ENCODE peak calls at places on chromosomes 1 and 21, in four cellular contexts. R, M, S and C are unnamed samples.

GRCh38 chr1:191074877-191075276 is 597.2 kb upstream of the BRINP3 start:
- DNase-seq in M (no peak), R (no peak), S (no peak), C (no peak)

GRCh38 chr1:23963617-23964234 is 4.1 kb downstream of the PNRC2 start:
- DNase-seq in R (no peak), S (no peak), M (no peak), C (no peak)

GRCh38 chr1:8423134-8423701 is 105.3 kb downstream of the SLC45A1 start:
- DNase-seq in R (no peak), M (peak; percentile 73), S (peak; percentile 48), C (no peak)

GRCh38 chr21:33945652-33946270 is 30.2 kb upstream of the ATP5PO start:
- DNase-seq in S (no peak), M (no peak), R (no peak), C (no peak)

GRCh38 chr1:178011101-178011828 is 41.4 kb upstream of the SEC16B start:
- DNase-seq in S (no peak), R (peak; percentile 55), M (no peak), C (no peak)

GRCh38 chr1:209041936-209042335 is 541.6 kb upstream of the CAMK1G start:
- DNase-seq in S (no peak), R (no peak), M (no peak), C (no peak)

GRCh38 chr1:110605901-110606783 is at the start of gene KCNA2:
- DNase-seq in S (peak; percentile 22), M (peak; percentile 74), R (no peak), C (no peak)

GRCh38 chr21:41678016-41678935 is 88.6 kb downstream of the RIPK4 start:
- DNase-seq in M (no peak), S (peak; percentile 80), R (peak; percentile 24), C (peak; percentile 96)

GRCh38 chr21:45510466-45510955 is 31.7 kb downstream of the SLC19A1 start:
- DNase-seq in R (no peak), S (no peak), M (peak; percentile 60), C (no peak)

GRCh38 chr1:203667616-203668015 is 41.0 kb downstream of the ATP2B4 start:
- DNase-seq in R (no peak), M (peak; percentile 93), S (peak; percentile 29), C (no peak)

GRCh38 chr1:5423109-5423508 is 569.1 kb downstream of the NPHP4 start:
- DNase-seq in S (no peak), R (no peak), M (no peak), C (no peak)

GRCh38 chr1:114456586-114456985 is 54.4 kb downstream of the TRIM33 start:
- DNase-seq in S (no peak), M (no peak), R (no peak), C (no peak)

GRCh38 chr1:1629430-1630190 is 2.4 kb upstream of the MMP23B start:
- DNase-seq in S (peak; percentile 59), R (no peak), M (peak; percentile 71), C (no peak)

GRCh38 chr1:146029097-146029496 is 7.6 kb upstream of the HJV start:
- DNase-seq in S (no peak), M (no peak), R (no peak), C (no peak)

GRCh38 chr1:170267317-170267716 is 121.6 kb downstream of the NTMT2 start:
- DNase-seq in M (no peak), R (peak; percentile 19), S (no peak), C (no peak)

GRCh38 chr21:34548782-34549376 is 36.9 kb upstream of the KCNE1 start:
- DNase-seq in S (no peak), R (no peak), M (no peak), C (no peak)

GRCh38 chr1:55322842-55323241 is 107.7 kb upstream of the USP24 start:
- DNase-seq in R (no peak), S (no peak), M (no peak), C (no peak)

GRCh38 chr1:21234779-21235178 is 55.5 kb downstream of the ECE1 start:
- DNase-seq in R (no peak), M (no peak), S (no peak), C (no peak)

GRCh38 chr1:113320972-113321680 is 69.2 kb upstream of the MAGI3 start:
- DNase-seq in S (no peak), R (no peak), M (no peak), C (no peak)

GRCh38 chr1:26787381-26787705 is 407 bp upstream of the PIGV start:
- DNase-seq in S (peak; percentile 61), R (no peak), M (no peak), C (no peak)

GRCh38 chr1:156632355-156632754 is 9.6 kb upstream of the BCAN start:
- DNase-seq in R (no peak), S (no peak), M (peak; percentile 17), C (no peak)

GRCh38 chr1:2470290-2471158 is 5.6 kb upstream of the PLCH2 start:
- DNase-seq in M (no peak), S (no peak), R (no peak), C (no peak)

GRCh38 chr1:67970088-67970487 is 80.3 kb downstream of the DIRAS3 start:
- DNase-seq in M (no peak), S (no peak), R (peak; percentile 63), C (no peak)

GRCh38 chr1:221897312-221897711 is 155.4 kb upstream of the DUSP10 start:
- DNase-seq in R (no peak), S (no peak), M (no peak), C (peak; percentile 18)

GRCh38 chr1:3060601-3061551 is 8.1 kb upstream of the PRDM16 start:
- DNase-seq in S (no peak), R (no peak), M (peak; percentile 49), C (no peak)

GRCh38 chr1:160058087-160058486 is 11.9 kb downstream of the KCNJ10 start:
- DNase-seq in S (no peak), R (no peak), M (no peak), C (no peak)

GRCh38 chr21:41612674-41613250 is 104.8 kb upstream of the TMPRSS2 start:
- DNase-seq in R (no peak), M (peak; percentile 91), S (peak; percentile 57), C (peak; percentile 97)

GRCh38 chr21:42272984-42273600 is 42.1 kb downstream of the TFF3 start:
- DNase-seq in M (no peak), S (no peak), R (no peak), C (no peak)

GRCh38 chr1:58515794-58516401 is 30.6 kb downstream of the OMA1 start:
- DNase-seq in R (peak; percentile 69), S (peak; percentile 21), M (peak; percentile 73), C (no peak)

GRCh38 chr21:23455676-23456075 is 2151.6 kb downstream of the MRPL39 start:
- DNase-seq in R (no peak), M (no peak), S (no peak), C (no peak)

GRCh38 chr1:47881505-47882442 is 115.4 kb downstream of the TRABD2B start:
- DNase-seq in S (no peak), R (no peak), M (no peak), C (no peak)

GRCh38 chr1:229717774-229718173 is 91.7 kb downstream of the URB2 start:
- DNase-seq in M (no peak), S (no peak), R (no peak), C (no peak)

GRCh38 chr1:12163210-12163609 is 3.6 kb upstream of the TNFRSF1B start:
- DNase-seq in M (no peak), S (no peak), R (no peak), C (no peak)

GRCh38 chr1:64072089-64072835 is 131.2 kb upstream of the UBE2U start:
- DNase-seq in S (no peak), M (no peak), R (no peak), C (no peak)

DNA sequence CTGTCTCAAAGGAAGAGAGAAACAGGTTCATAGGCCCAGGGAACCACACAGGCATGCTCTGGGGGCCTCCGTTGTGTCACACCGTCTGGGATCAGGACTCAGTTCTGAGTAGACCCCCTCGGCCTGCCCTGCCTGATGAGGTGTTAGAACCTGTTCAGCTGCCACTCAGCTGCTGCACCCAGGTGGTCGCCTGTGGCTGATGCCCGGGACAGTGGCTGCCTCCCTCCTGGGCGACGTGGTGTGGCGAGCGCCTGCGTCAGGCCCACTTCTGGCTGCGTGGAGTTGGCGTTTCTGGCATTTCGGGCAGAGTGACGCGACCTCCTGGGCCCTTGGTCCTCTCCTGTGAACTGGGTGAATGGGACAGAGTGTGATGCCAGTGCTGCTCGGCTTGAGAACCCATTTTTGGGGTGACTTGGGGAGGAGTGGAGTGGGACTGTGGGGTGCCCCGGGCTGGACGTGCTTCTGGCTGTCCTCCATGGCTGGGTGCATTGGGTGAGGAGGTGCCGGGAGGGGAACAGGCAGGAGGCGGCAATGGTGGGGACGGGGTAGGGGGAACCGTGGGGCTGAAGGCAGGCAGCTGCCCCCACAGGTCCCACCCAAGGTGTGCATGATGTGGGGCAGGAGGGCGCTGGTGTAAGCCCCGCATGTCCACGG is 10.8 kb downstream of the CFAP410 start:
- DNase-seq in R (no peak), S (no peak), M (no peak), C (no peak)
- TF ChIP-seq POLR2A in R (no peak), S (no peak), M (no peak), C (no peak)

GRCh38 chr1:28317014-28317413 is 11.8 kb upstream of the MED18 start:
- DNase-seq in R (no peak), S (no peak), M (no peak), C (no peak)
- TF ChIP-seq POLR2AphosphoS5 in R (no peak), S (no peak), M (no peak), C (no peak)

GRCh38 chr1:173453982-173454381 is 23.2 kb upstream of the PRDX6 start:
- DNase-seq in M (no peak), R (no peak), S (no peak), C (no peak)
- TF ChIP-seq POLR2A in M (no peak), R (no peak), S (no peak), C (no peak)

DNA sequence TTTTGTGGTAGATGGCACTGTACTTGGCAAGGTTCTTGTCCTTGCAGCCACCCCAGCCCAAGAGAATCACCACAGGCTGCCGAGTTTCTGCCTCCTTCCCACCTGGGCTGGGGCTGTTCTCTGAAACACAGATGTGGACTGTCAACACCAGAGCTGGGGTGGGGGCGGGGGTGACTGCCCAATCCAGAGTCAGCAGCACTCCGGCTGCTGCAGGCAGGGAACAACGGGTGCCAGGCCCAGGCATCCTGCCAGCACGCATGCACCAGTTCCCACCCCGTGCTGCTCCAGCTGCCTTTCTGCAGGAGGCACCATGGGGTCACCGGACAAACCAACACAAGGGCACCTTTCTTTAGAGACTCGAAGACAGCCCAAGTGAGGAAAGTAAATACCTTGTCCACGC is 14.1 kb downstream of the TMEM53 start:
- DNase-seq in R (no peak), M (peak; percentile 90), S (peak; percentile 48), C (no peak)
- TF ChIP-seq POLR2AphosphoS5 in R (no peak), M (no peak), S (no peak), C (no peak)

DNA sequence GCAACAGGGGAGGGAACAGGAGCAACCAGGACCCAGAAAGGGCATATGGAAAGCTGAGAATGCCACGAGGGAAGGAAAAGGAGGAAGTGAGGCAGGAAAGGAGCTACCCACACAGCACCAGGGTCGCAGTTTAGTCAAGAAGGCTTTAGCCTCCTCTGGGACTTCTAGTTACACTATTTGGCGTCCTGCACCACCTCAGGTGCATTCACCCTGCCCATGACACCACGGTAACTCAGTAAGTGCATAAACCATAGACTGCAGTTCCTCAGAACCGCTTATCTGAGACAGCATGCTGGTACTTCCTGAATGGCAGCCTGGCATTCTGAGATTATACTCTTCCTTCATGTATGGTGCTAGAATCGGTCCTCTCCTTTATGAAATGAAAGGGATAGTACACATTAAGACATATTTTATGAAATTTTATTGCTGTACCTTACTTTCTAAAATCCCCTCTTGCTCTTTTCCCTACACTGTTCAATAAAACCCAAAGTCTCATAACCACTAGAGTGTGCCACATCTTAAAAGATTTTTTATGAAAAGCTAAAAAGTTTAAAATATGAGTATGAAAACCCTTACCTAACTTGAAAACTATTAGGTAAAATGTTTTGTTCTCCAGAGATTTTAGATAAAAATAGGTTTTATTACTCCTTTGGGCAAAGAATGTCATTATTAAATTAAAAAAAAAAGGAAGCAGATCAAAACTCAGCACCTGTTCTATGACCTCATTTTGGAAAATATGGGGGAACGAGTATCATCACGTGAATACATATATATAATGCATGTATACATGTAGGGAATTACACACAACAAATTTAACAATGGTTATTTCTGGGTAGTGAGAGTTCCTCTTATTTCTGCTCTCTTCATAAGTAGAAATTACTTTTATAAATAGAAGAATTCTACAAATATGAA is 67.3 kb downstream of the VAV3 start:
- DNase-seq in M (no peak), S (peak; percentile 11), R (no peak), C (no peak)
- TF ChIP-seq POLR2A in M (no peak), S (no peak), R (no peak), C (no peak)